ENCODE peak calls at places on chromosomes 4 and X, in seven cellular contexts. One of them, this sample, is unnamed.

GRCh38 chr4:15238720-15239119 is 189.1 kb upstream of the C1QTNF7 start:
- DNase-seq in fibroblast of the aortic adventitia: peak; percentile 45
- DNase-seq in cardiac muscle cell: peak; percentile 60
- DNase-seq in lung: peak; percentile 38
- DNase-seq in hepatocyte: peak; percentile 68
- DNase-seq in left ventricle myocardium inferior: no peak
- DNase-seq in mucosa of descending colon: no peak
- DNase-seq in this sample: peak; percentile 58

GRCh38 chr4:127203561-127204260 is 429.0 kb upstream of the INTU start:
- DNase-seq in fibroblast of the aortic adventitia: peak; percentile 22
- DNase-seq in cardiac muscle cell: no peak
- DNase-seq in lung: no peak
- DNase-seq in hepatocyte: no peak
- DNase-seq in left ventricle myocardium inferior: no peak
- DNase-seq in mucosa of descending colon: no peak
- DNase-seq in this sample: peak; percentile 54

GRCh38 chrX:68498044-68498507 is 775 bp upstream of the YIPF6 start:
- DNase-seq in fibroblast of the aortic adventitia: no peak
- DNase-seq in cardiac muscle cell: no peak
- DNase-seq in lung: no peak
- DNase-seq in hepatocyte: no peak
- DNase-seq in left ventricle myocardium inferior: no peak
- DNase-seq in mucosa of descending colon: no peak
- DNase-seq in this sample: peak; percentile 40

GRCh38 chrX:134315893-134316292 is 78.9 kb downstream of the CCDC160 start:
- DNase-seq in fibroblast of the aortic adventitia: peak; percentile 13
- DNase-seq in cardiac muscle cell: no peak
- DNase-seq in lung: no peak
- DNase-seq in hepatocyte: no peak
- DNase-seq in left ventricle myocardium inferior: no peak
- DNase-seq in mucosa of descending colon: no peak
- DNase-seq in this sample: no peak

GRCh38 chrX:11420851-11421250 is 127.6 kb downstream of the AMELX start:
- DNase-seq in fibroblast of the aortic adventitia: no peak
- DNase-seq in cardiac muscle cell: no peak
- DNase-seq in lung: no peak
- DNase-seq in hepatocyte: no peak
- DNase-seq in left ventricle myocardium inferior: no peak
- DNase-seq in mucosa of descending colon: no peak
- DNase-seq in this sample: no peak

GRCh38 chr4:94621491-94622080 is 136.2 kb upstream of the BMPR1B start:
- DNase-seq in fibroblast of the aortic adventitia: peak; percentile 73
- DNase-seq in cardiac muscle cell: peak; percentile 53
- DNase-seq in lung: no peak
- DNase-seq in hepatocyte: peak; percentile 69
- DNase-seq in left ventricle myocardium inferior: no peak
- DNase-seq in mucosa of descending colon: no peak
- DNase-seq in this sample: peak; percentile 47

GRCh38 chrX:20294284-20294683 is 27.6 kb upstream of the RPS6KA3 start:
- DNase-seq in fibroblast of the aortic adventitia: no peak
- DNase-seq in cardiac muscle cell: no peak
- DNase-seq in lung: no peak
- DNase-seq in hepatocyte: no peak
- DNase-seq in left ventricle myocardium inferior: no peak
- DNase-seq in mucosa of descending colon: no peak
- DNase-seq in this sample: no peak

GRCh38 chrX:12319012-12319519 is 180.8 kb downstream of the FRMPD4 start:
- DNase-seq in fibroblast of the aortic adventitia: peak; percentile 2
- DNase-seq in cardiac muscle cell: no peak
- DNase-seq in lung: no peak
- DNase-seq in hepatocyte: no peak
- DNase-seq in left ventricle myocardium inferior: no peak
- DNase-seq in mucosa of descending colon: no peak
- DNase-seq in this sample: peak; percentile 31

DNA sequence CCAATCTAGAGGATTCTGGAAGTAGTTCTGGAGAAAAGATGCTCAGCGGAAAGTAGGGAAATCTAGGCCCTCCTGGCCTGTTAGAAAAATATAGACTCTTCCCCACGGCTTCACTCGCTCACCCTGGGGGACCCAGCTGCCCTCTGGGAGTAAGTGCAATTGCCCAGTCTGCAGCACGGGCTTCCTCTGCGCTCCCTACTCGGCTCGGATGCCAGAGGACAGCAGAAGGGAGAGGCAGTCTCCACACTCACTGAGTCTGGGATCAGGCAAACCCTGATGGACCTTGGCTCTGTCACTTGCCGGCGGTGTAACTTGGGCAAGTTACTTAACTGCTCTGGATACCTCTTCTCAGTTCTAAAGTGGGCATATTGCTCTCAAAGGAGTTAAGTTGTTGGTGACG is 2.1 kb downstream of the SHISA3 start:
- DNase-seq in fibroblast of the aortic adventitia: no peak
- DNase-seq in cardiac muscle cell: no peak
- DNase-seq in lung: no peak
- DNase-seq in hepatocyte: no peak
- DNase-seq in left ventricle myocardium inferior: no peak
- DNase-seq in mucosa of descending colon: no peak
- DNase-seq in this sample: no peak
- H3K4me3 ChIP-seq in fibroblast of the aortic adventitia: no peak overlapping the region
- H3K4me3 ChIP-seq in cardiac muscle cell: peak overlapping the region; percentile 31
- H3K4me3 ChIP-seq in lung: no peak overlapping the region
- H3K4me3 ChIP-seq in hepatocyte: no peak overlapping the region
- H3K4me3 ChIP-seq in left ventricle myocardium inferior: peak overlapping the region; percentile 80
- H3K4me3 ChIP-seq in mucosa of descending colon: no peak overlapping the region
- H3K4me3 ChIP-seq in this sample: no peak overlapping the region

GRCh38 chr4:244471-244870 is 60.8 kb downstream of the ZNF732 start:
- DNase-seq in fibroblast of the aortic adventitia: peak; percentile 2
- DNase-seq in cardiac muscle cell: peak; percentile 32
- DNase-seq in lung: peak; percentile 50
- DNase-seq in hepatocyte: peak; percentile 26
- DNase-seq in left ventricle myocardium inferior: no peak
- DNase-seq in mucosa of descending colon: no peak
- DNase-seq in this sample: peak; percentile 6

GRCh38 chr4:243407-243806 is 61.9 kb downstream of the ZNF732 start:
- DNase-seq in fibroblast of the aortic adventitia: no peak
- DNase-seq in cardiac muscle cell: no peak
- DNase-seq in lung: no peak
- DNase-seq in hepatocyte: no peak
- DNase-seq in left ventricle myocardium inferior: no peak
- DNase-seq in mucosa of descending colon: no peak
- DNase-seq in this sample: no peak

GRCh38 chr4:242121-242848 is 63.0 kb downstream of the ZNF732 start:
- DNase-seq in fibroblast of the aortic adventitia: peak; percentile 34
- DNase-seq in cardiac muscle cell: peak; percentile 73
- DNase-seq in lung: peak; percentile 64
- DNase-seq in hepatocyte: peak; percentile 35
- DNase-seq in left ventricle myocardium inferior: peak; percentile 46
- DNase-seq in mucosa of descending colon: peak; percentile 55
- DNase-seq in this sample: peak; percentile 46
- TF ChIP-seq CTCF in fibroblast of the aortic adventitia: peak; percentile 40
- TF ChIP-seq CTCF in cardiac muscle cell: peak; percentile 56
- TF ChIP-seq CTCF in lung: peak; percentile 92
- TF ChIP-seq CTCF in hepatocyte: peak; percentile 47
- TF ChIP-seq CTCF in left ventricle myocardium inferior: peak; percentile 95
- TF ChIP-seq CTCF in mucosa of descending colon: peak; percentile 80
- TF ChIP-seq CTCF in this sample: peak; percentile 54

GRCh38 chr4:38867478-38868054 is at the start of gene FAM114A1:
- DNase-seq in fibroblast of the aortic adventitia: peak; percentile 76
- DNase-seq in cardiac muscle cell: peak; percentile 88
- DNase-seq in lung: peak; percentile 80
- DNase-seq in hepatocyte: peak; percentile 94
- DNase-seq in left ventricle myocardium inferior: peak; percentile 85
- DNase-seq in mucosa of descending colon: peak; percentile 89
- DNase-seq in this sample: peak; percentile 83

GRCh38 chr4:38869511-38869910 is 1.9 kb downstream of the FAM114A1 start:
- DNase-seq in fibroblast of the aortic adventitia: peak; percentile 40
- DNase-seq in cardiac muscle cell: no peak
- DNase-seq in lung: no peak
- DNase-seq in hepatocyte: no peak
- DNase-seq in left ventricle myocardium inferior: no peak
- DNase-seq in mucosa of descending colon: no peak
- DNase-seq in this sample: peak; percentile 48

GRCh38 chr4:38868055-38868965 is 704 bp downstream of the FAM114A1 start:
- DNase-seq in fibroblast of the aortic adventitia: peak; percentile 45
- DNase-seq in cardiac muscle cell: peak; percentile 41
- DNase-seq in lung: peak; percentile 34
- DNase-seq in hepatocyte: peak; percentile 54
- DNase-seq in left ventricle myocardium inferior: peak; percentile 52
- DNase-seq in mucosa of descending colon: peak; percentile 74
- DNase-seq in this sample: peak; percentile 30

GRCh38 chr4:38865445-38865844 is 2.2 kb upstream of the FAM114A1 start:
- DNase-seq in fibroblast of the aortic adventitia: no peak
- DNase-seq in cardiac muscle cell: no peak
- DNase-seq in lung: no peak
- DNase-seq in hepatocyte: peak; percentile 38
- DNase-seq in left ventricle myocardium inferior: no peak
- DNase-seq in mucosa of descending colon: no peak
- DNase-seq in this sample: no peak

DNA sequence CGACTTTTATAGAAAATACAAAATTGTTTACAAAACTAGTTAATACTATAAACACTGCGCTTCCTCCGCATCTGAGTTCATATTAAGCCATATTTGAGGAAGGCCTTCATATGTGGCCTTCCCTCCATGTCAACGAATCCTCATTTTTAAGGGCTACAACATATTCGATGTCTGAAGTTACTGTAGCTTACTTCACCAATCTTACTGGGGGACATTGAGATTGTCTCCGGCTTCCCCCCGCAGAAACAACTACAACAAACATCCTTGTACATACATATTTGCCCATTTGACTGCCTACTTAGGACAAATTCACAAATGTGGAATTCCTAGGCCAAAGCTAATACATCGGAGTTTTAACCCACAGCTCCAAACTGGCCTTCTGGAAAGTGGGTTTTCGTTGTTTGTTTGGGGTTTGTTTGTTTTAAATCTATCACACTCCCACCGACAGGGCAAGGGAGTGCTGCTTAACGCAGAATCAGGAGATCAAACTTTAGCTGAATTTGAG is 581 bp upstream of the FAM114A1 start:
- DNase-seq in fibroblast of the aortic adventitia: no peak
- DNase-seq in cardiac muscle cell: no peak
- DNase-seq in lung: no peak
- DNase-seq in hepatocyte: no peak
- DNase-seq in left ventricle myocardium inferior: no peak
- DNase-seq in mucosa of descending colon: no peak
- DNase-seq in this sample: no peak
- H3K4me3 ChIP-seq in fibroblast of the aortic adventitia: peak overlapping the region; percentile 58
- H3K4me3 ChIP-seq in cardiac muscle cell: peak overlapping the region; percentile 44
- H3K4me3 ChIP-seq in lung: no peak overlapping the region
- H3K4me3 ChIP-seq in hepatocyte: peak overlapping the region; percentile 20
- H3K4me3 ChIP-seq in left ventricle myocardium inferior: peak overlapping the region; percentile 88
- H3K4me3 ChIP-seq in mucosa of descending colon: no peak overlapping the region
- H3K4me3 ChIP-seq in this sample: peak overlapping the region; percentile 60

DNA sequence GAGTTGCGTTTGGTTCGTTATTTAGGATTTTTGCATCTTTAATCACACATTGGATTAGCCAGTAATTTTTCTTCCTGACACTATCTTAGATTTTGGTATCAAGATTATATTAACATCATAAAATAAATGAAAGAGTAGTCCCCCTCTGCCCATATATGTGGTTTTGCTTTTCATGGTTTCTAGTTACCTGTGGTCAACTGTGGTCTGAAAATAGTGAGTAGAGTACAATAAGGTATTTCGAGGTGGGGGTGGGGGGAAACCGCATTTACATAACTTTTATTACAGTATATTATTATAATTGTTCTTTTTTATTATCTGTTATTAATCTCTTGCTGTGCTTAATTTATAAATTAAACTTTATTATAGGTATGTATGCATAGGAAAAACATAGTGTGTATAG is 152.4 kb downstream of the STIM2 start:
- DNase-seq in fibroblast of the aortic adventitia: no peak
- DNase-seq in cardiac muscle cell: no peak
- DNase-seq in lung: no peak
- DNase-seq in hepatocyte: no peak
- DNase-seq in left ventricle myocardium inferior: no peak
- DNase-seq in mucosa of descending colon: no peak
- DNase-seq in this sample: no peak
- TF ChIP-seq CTCF in fibroblast of the aortic adventitia: no peak
- TF ChIP-seq CTCF in cardiac muscle cell: no peak
- TF ChIP-seq CTCF in lung: no peak
- TF ChIP-seq CTCF in hepatocyte: no peak
- TF ChIP-seq CTCF in left ventricle myocardium inferior: no peak
- TF ChIP-seq CTCF in mucosa of descending colon: no peak
- TF ChIP-seq CTCF in this sample: no peak